ENCODE peak calls at places on chromosomes 12 and 14, in four cellular contexts. Q is SJSA1; D is left lung; V is effector memory CD4-positive, alpha-beta T cell. P is an unnamed sample.

GRCh38 chr12:81617915-81618314 is 141.2 kb downstream of the PPFIA2 start:
- DNase-seq in Q (no peak), D (no peak), V (no peak), P (no peak)

GRCh38 chr12:97229036-97229435 is 233.6 kb upstream of the RMST start:
- DNase-seq in Q (no peak), D (no peak), V (no peak), P (no peak)

GRCh38 chr12:95820096-95820703 is 29.6 kb upstream of the NTN4 start:
- DNase-seq in Q (peak; percentile 25), D (no peak), V (no peak), P (no peak)

GRCh38 chr14:49769581-49770211 is 1.7 kb downstream of the KLHDC2 start:
- DNase-seq in Q (no peak), D (peak; percentile 38), V (no peak), P (no peak)

GRCh38 chr12:112992541-112993398 is 14.5 kb downstream of the OAS2 start:
- DNase-seq in Q (peak; percentile 47), D (peak; percentile 41), V (peak; percentile 24), P (peak; percentile 78)

GRCh38 chr14:87049886-87050820 is 942.8 kb downstream of the GALC start:
- DNase-seq in Q (peak; percentile 7), D (no peak), V (no peak), P (no peak)

GRCh38 chr12:112347521-112347920 is 34.7 kb downstream of the HECTD4 start:
- DNase-seq in Q (no peak), D (no peak), V (no peak), P (no peak)

GRCh38 chr12:18139989-18140596 is 50.1 kb upstream of the RERGL start:
- DNase-seq in Q (no peak), D (no peak), V (no peak), P (no peak)

GRCh38 chr14:30153662-30154061 is 226.0 kb upstream of the PRKD1 start:
- DNase-seq in Q (no peak), D (no peak), V (no peak), P (no peak)

GRCh38 chr12:94994312-94994711 is 9.2 kb downstream of the NDUFA12 start:
- DNase-seq in Q (peak; percentile 57), D (no peak), V (no peak), P (no peak)

GRCh38 chr14:104971447-104972240 is 6.5 kb downstream of the AHNAK2 start:
- DNase-seq in Q (no peak), D (no peak), V (no peak), P (no peak)

GRCh38 chr12:101781834-101782543 is 42.7 kb upstream of the SYCP3 start:
- DNase-seq in Q (no peak), D (no peak), V (no peak), P (no peak)

GRCh38 chr14:105817971-105818711 is 291.8 kb downstream of the TMEM121 start:
- DNase-seq in Q (no peak), D (no peak), V (no peak), P (no peak)

GRCh38 chr14:55915464-55915863 is 202.7 kb upstream of the PELI2 start:
- DNase-seq in Q (no peak), D (no peak), V (no peak), P (no peak)

GRCh38 chr12:19507823-19508222 is 68.5 kb downstream of the AEBP2 start:
- DNase-seq in Q (no peak), D (no peak), V (no peak), P (no peak)

GRCh38 chr12:33690562-33690961 is 250.9 kb upstream of the SYT10 start:
- DNase-seq in Q (no peak), D (no peak), V (no peak), P (no peak)

GRCh38 chr12:106898001-106898966 is 57.4 kb upstream of the TMEM263 start:
- DNase-seq in Q (no peak), D (no peak), V (no peak), P (no peak)

GRCh38 chr12:70031046-70031445 is 206.0 kb downstream of the MYRFL start:
- DNase-seq in Q (no peak), D (no peak), V (no peak), P (no peak)

GRCh38 chr12:9707864-9708808 is 24.8 kb downstream of the CLECL1 start:
- DNase-seq in Q (peak; percentile 40), D (peak; percentile 57), V (peak; percentile 54), P (peak; percentile 68)

GRCh38 chr14:73754911-73755360 is 40.8 kb upstream of the PNMA1 start:
- DNase-seq in Q (no peak), D (no peak), V (no peak), P (no peak)

GRCh38 chr12:85923767-85924331 is 49.8 kb downstream of the NTS start:
- DNase-seq in Q (no peak), D (no peak), V (no peak), P (no peak)

GRCh38 chr14:24673534-24674203 is 39.7 kb upstream of the GZMB start:
- DNase-seq in Q (no peak), D (no peak), V (peak; percentile 67), P (no peak)

GRCh38 chr14:49641697-49642129 is 6.7 kb upstream of the DNAAF2 start:
- DNase-seq in Q (peak; percentile 2), D (no peak), V (no peak), P (no peak)

GRCh38 chr12:76183459-76184186 is 99.1 kb upstream of the NAP1L1 start:
- DNase-seq in Q (peak; percentile 89), D (peak; percentile 36), V (no peak), P (peak; percentile 55)

GRCh38 chr12:62640910-62641448 is 174.4 kb downstream of the MON2 start:
- DNase-seq in Q (peak; percentile 60), D (no peak), V (no peak), P (no peak)

GRCh38 chr12:3038166-3038565 is 39.0 kb upstream of the TSPAN9 start:
- DNase-seq in Q (no peak), D (no peak), V (no peak), P (no peak)

GRCh38 chr12:7190268-7191055 is 976 bp downstream of the PEX5 start:
- DNase-seq in Q (no peak), D (no peak), V (no peak), P (peak; percentile 80)

GRCh38 chr14:31884776-31885379 is 192.2 kb upstream of the ARHGAP5 start:
- DNase-seq in Q (peak; percentile 16), D (no peak), V (no peak), P (no peak)

GRCh38 chr12:3872800-3873636 is at the start of gene PARP11:
- DNase-seq in Q (peak; percentile 97), D (peak; percentile 98), V (peak; percentile 95), P (peak; percentile 99)

GRCh38 chr12:132147423-132148367 is 3.4 kb downstream of the NOC4L start:
- DNase-seq in Q (no peak), D (peak; percentile 31), V (no peak), P (peak; percentile 77)

GRCh38 chr12:131775124-131775903 is 52.9 kb upstream of the MMP17 start:
- DNase-seq in Q (no peak), D (no peak), V (no peak), P (no peak)

GRCh38 chr12:46187023-46187422 is 81.8 kb downstream of the SLC38A1 start:
- DNase-seq in Q (no peak), D (peak; percentile 54), V (no peak), P (no peak)

GRCh38 chr14:31934767-31935266 is 142.3 kb upstream of the ARHGAP5 start:
- DNase-seq in Q (peak; percentile 43), D (no peak), V (no peak), P (no peak)

GRCh38 chr12:76883826-76884225 is 5.0 kb upstream of the CSRP2 start:
- DNase-seq in Q (no peak), D (peak; percentile 36), V (no peak), P (no peak)

GRCh38 chr12:2970744-2971143 is 11.5 kb downstream of the TEAD4 start:
- DNase-seq in Q (no peak), D (no peak), V (no peak), P (no peak)

GRCh38 chr14:95711476-95712176 is 2.3 kb downstream of the TCL1A start:
- DNase-seq in Q (no peak), D (no peak), V (no peak), P (no peak)

GRCh38 chr12:54125950-54126695 is 62.7 kb downstream of the SMUG1 start:
- DNase-seq in Q (peak; percentile 24), D (no peak), V (no peak), P (peak; percentile 66)
- H3K4me3 ChIP-seq in Q (peak overlapping the region; percentile 42), D (peak overlapping the region; percentile 39), V (peak overlapping the region; percentile 24), P (peak overlapping the region; percentile 85)

GRCh38 chr14:28773917-28774691 is 7.5 kb downstream of the FOXG1 start:
- DNase-seq in Q (no peak), D (no peak), V (no peak), P (no peak)

GRCh38 chr14:28772613-28773012 is 6.0 kb downstream of the FOXG1 start:
- DNase-seq in Q (no peak), D (no peak), V (no peak), P (no peak)

GRCh38 chr14:28774764-28775738 is 8.5 kb downstream of the FOXG1 start:
- DNase-seq in Q (no peak), D (no peak), V (no peak), P (no peak)

GRCh38 chr14:28771168-28771567 is 4.6 kb downstream of the FOXG1 start:
- DNase-seq in Q (no peak), D (no peak), V (no peak), P (no peak)

DNA sequence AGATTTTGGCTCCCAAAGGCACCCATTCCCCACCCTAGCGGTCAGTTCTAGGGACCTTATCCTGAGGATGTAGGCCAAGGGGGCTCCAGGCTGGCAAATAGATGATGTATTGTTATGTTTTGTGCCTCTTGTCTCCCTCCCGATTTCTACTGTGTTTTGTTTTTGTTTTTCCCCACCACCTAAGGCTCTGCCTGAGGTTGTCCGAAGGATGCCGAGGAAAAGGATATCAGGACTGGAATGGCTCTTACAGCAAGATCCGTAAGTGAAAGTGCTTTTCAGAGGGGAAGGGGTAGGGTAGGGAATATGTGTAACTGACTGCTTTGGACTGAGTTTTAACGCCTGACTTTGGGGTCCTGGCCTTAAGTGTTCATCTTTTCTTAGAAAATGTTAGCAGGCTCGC is 6.6 kb downstream of the FOXG1 start:
- DNase-seq in Q (no peak), D (no peak), V (no peak), P (no peak)
- H3K4me3 ChIP-seq in Q (no peak overlapping the region), D (no peak overlapping the region), V (no peak overlapping the region), P (no peak overlapping the region)

GRCh38 chr14:65334765-65335411 is 77.6 kb upstream of the FUT8 start:
- DNase-seq in Q (no peak), D (no peak), V (no peak), P (no peak)
- H3K4me3 ChIP-seq in Q (no peak overlapping the region), D (no peak overlapping the region), V (no peak overlapping the region), P (no peak overlapping the region)

GRCh38 chr14:72519543-72519942 is 374.4 kb downstream of the DPF3 start:
- DNase-seq in Q (no peak), D (no peak), V (no peak), P (no peak)
- H3K4me3 ChIP-seq in Q (no peak overlapping the region), D (no peak overlapping the region), V (no peak overlapping the region), P (no peak overlapping the region)

GRCh38 chr14:91501951-91502930 is 7.9 kb downstream of the PPP4R3A start:
- DNase-seq in Q (no peak), D (no peak), V (no peak), P (no peak)

GRCh38 chr14:91501348-91501747 is 8.8 kb downstream of the PPP4R3A start:
- DNase-seq in Q (no peak), D (no peak), V (no peak), P (no peak)

GRCh38 chr14:91493169-91493568 is 16.9 kb downstream of the PPP4R3A start:
- DNase-seq in Q (no peak), D (no peak), V (no peak), P (no peak)

GRCh38 chr14:91496790-91497189 is 13.3 kb downstream of the PPP4R3A start:
- DNase-seq in Q (no peak), D (no peak), V (no peak), P (no peak)
- H3K4me3 ChIP-seq in Q (no peak overlapping the region), D (no peak overlapping the region), V (no peak overlapping the region), P (no peak overlapping the region)